ENCODE peak calls at places on chromosomes 16 and 17, in six cellular contexts. K is upper lobe of right lung, D is pancreas, X is neural progenitor cell, H is heart right ventricle, P is transverse colon. M is an unnamed sample.

GRCh38 chr17:42312285-42313130 is 24.2 kb downstream of the STAT5A start:
- DNase-seq in X (peak; percentile 95), D (peak; percentile 74), K (peak; percentile 90), P (peak; percentile 83), H (peak; percentile 86), M (peak; percentile 92)

GRCh38 chr17:17546399-17547185 is 44.9 kb downstream of the PEMT start:
- DNase-seq in X (no peak), D (no peak), H (no peak), K (no peak), P (no peak), M (no peak)

GRCh38 chr17:82737981-82738877 is 2.8 kb downstream of the FN3K start:
- DNase-seq in H (peak; percentile 85), D (peak; percentile 67), P (no peak), X (no peak), K (peak; percentile 81), M (peak; percentile 52)

GRCh38 chr16:27984121-27984520 is 79.4 kb downstream of the GSG1L start:
- DNase-seq in D (no peak), X (no peak), H (no peak), K (peak; percentile 13), P (no peak), M (no peak)

GRCh38 chr17:46975287-46975686 is 3.8 kb downstream of the RPRML start:
- DNase-seq in D (no peak), P (no peak), X (no peak), H (no peak), K (no peak), M (no peak)

GRCh38 chr17:83154311-83155127 is 75.1 kb downstream of the METRNL start:
- DNase-seq in X (no peak), D (no peak), P (no peak), K (peak; percentile 54), H (no peak), M (no peak)

GRCh38 chr17:54196751-54197150 is 374.0 kb downstream of the KIF2B start:
- DNase-seq in P (no peak), D (no peak), X (no peak), H (no peak), K (no peak), M (no peak)

GRCh38 chr17:38844261-38844757 is 9.2 kb downstream of the RPL23 start:
- DNase-seq in X (no peak), H (no peak), D (peak; percentile 56), P (peak; percentile 41), K (no peak), M (no peak)

GRCh38 chr17:76736349-76737081 is 616 bp downstream of the SRSF2 start:
- DNase-seq in K (peak; percentile 91), D (peak; percentile 79), H (peak; percentile 81), P (peak; percentile 82), X (peak; percentile 91), M (peak; percentile 79)

GRCh38 chr16:57091200-57091989 is 988 bp upstream of the CPNE2 start:
- DNase-seq in K (peak; percentile 82), P (peak; percentile 50), X (peak; percentile 31), D (peak; percentile 27), H (peak; percentile 36), M (no peak)
- H3K4me1 ChIP-seq in K (peaks cover 31% of the 10 kb centered on the region), P (peaks cover 27% of the 10 kb centered on the region), X (peaks cover 7% of the 10 kb centered on the region), D (no peaks in the 10 kb centered on the region), H (peaks cover 38% of the 10 kb centered on the region), M (peaks cover 28% of the 10 kb centered on the region)

DNA sequence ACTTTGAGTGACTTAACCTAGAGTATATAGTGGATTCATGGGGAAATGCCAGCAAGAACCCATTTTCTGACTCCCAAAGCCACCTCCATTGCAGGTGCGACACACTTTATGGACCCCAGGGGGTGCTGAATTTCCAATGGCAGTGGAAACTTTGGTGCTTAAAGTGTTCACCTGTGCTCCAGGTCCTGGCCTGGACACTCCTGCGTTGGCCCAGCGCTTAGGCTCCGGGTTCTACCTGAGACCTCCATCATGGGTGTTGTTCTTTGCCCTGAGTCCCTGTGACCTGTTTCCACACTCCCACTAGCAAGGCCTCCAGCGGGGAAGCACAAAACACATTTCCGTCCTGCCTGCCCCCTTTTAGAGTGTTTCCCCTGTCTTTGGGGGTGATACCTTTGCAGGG is 3.0 kb downstream of the CCNF start:
- DNase-seq in K (peak; percentile 49), H (no peak), D (no peak), P (no peak), X (peak; percentile 1), M (no peak)
- H3K4me1 ChIP-seq in K (peaks cover 13% of the 10 kb centered on the region), H (peaks cover 22% of the 10 kb centered on the region), D (no peaks in the 10 kb centered on the region), P (peaks cover 20% of the 10 kb centered on the region), X (peaks cover 15% of the 10 kb centered on the region), M (peaks cover 27% of the 10 kb centered on the region)

DNA sequence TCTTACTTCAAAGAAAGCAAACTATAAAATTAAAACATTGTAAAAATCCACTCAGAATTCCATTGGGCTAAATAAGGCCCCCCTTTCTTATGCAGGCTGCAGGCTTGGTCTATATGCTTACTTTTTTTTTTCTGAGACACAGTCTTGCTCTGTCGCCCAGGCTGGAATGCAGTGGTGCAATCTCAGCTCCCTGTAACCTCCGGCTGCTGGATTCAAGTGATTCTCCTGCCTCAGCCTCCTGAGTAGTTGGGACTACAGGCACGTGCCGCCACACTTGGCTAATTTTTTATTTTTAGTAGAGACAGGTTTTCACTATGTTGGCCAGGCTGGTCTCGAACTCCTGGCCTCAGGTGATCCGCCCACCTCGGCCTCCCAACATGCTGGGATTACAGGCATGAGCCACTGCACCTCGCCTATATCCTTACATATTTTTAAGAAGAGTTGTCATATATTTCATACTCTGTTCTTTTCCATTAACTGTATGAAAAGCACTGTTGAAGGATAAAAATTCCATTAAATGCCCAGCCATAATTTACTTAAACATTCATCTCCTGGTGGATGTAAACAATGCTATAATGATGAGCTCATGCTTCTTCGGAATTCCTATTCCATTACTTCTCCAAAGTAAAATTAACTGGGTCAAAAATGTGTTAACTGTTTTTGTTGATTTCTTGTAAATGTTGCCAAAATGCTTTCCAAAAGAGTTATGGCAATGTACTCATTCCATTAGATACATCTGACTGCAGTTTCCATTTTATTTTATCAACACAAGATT is 17.8 kb downstream of the SNN start:
- DNase-seq in H (no peak), X (no peak), D (no peak), P (no peak), K (no peak), M (no peak)
- H3K4me1 ChIP-seq in H (peaks cover 60% of the 10 kb centered on the region), X (peaks cover 14% of the 10 kb centered on the region), D (peaks cover 8% of the 10 kb centered on the region), P (peaks cover 27% of the 10 kb centered on the region), K (peaks cover 26% of the 10 kb centered on the region), M (peaks cover 9% of the 10 kb centered on the region)

GRCh38 chr17:7289256-7290032 is 5.0 kb downstream of the YBX2 start:
- DNase-seq in D (no peak), P (no peak), K (no peak), X (no peak), H (no peak), M (no peak)

GRCh38 chr17:7292729-7293128 is 1.7 kb downstream of the YBX2 start:
- DNase-seq in K (no peak), P (no peak), D (no peak), X (no peak), H (no peak), M (no peak)

GRCh38 chr17:7290685-7291084 is 3.8 kb downstream of the YBX2 start:
- DNase-seq in P (no peak), K (no peak), D (no peak), H (no peak), X (no peak), M (no peak)

GRCh38 chr17:7292194-7292593 is 2.2 kb downstream of the YBX2 start:
- DNase-seq in X (no peak), H (no peak), K (no peak), P (no peak), D (no peak), M (no peak)

GRCh38 chr17:7290166-7290565 is 4.3 kb downstream of the YBX2 start:
- DNase-seq in X (no peak), D (no peak), K (no peak), H (no peak), P (no peak), M (no peak)
- H3K4me1 ChIP-seq in X (peaks cover 7% of the 10 kb centered on the region), D (peaks cover 4% of the 10 kb centered on the region), K (peaks cover 5% of the 10 kb centered on the region), H (peaks cover 26% of the 10 kb centered on the region), P (peaks cover 28% of the 10 kb centered on the region), M (peaks cover 40% of the 10 kb centered on the region)

GRCh38 chr17:80855196-80855967 is 136.3 kb upstream of the CHMP6 start:
- DNase-seq in P (peak; percentile 5), K (no peak), D (no peak), H (no peak), X (no peak), M (no peak)
- H3K4me1 ChIP-seq in P (peaks cover 11% of the 10 kb centered on the region), K (peaks cover 13% of the 10 kb centered on the region), D (no peaks in the 10 kb centered on the region), H (peaks cover 27% of the 10 kb centered on the region), X (peaks cover 17% of the 10 kb centered on the region), M (peaks cover 14% of the 10 kb centered on the region)

GRCh38 chr17:78380370-78380769 is 1.9 kb downstream of the PGS1 start:
- DNase-seq in H (no peak), D (no peak), P (no peak), X (no peak), K (no peak), M (no peak)

GRCh38 chr17:78379134-78379497 is 667 bp downstream of the PGS1 start:
- DNase-seq in H (no peak), D (no peak), P (no peak), X (no peak), K (no peak), M (no peak)

GRCh38 chr17:78383725-78384471 is 5.4 kb downstream of the PGS1 start:
- DNase-seq in D (no peak), H (peak; percentile 75), X (no peak), K (peak; percentile 90), P (peak; percentile 67), M (no peak)

GRCh38 chr17:78384479-78385175 is 6.2 kb downstream of the PGS1 start:
- DNase-seq in K (no peak), X (no peak), P (no peak), D (no peak), H (no peak), M (no peak)

GRCh38 chr17:78381601-78382168 is 3.2 kb downstream of the PGS1 start:
- DNase-seq in P (no peak), H (no peak), X (no peak), K (no peak), D (no peak), M (peak; percentile 77)
- H3K4me1 ChIP-seq in P (peaks cover 67% of the 10 kb centered on the region), H (peaks cover 92% of the 10 kb centered on the region), X (peaks cover 21% of the 10 kb centered on the region), K (peaks cover 89% of the 10 kb centered on the region), D (peaks cover 6% of the 10 kb centered on the region), M (peaks cover 31% of the 10 kb centered on the region)

GRCh38 chr17:1592751-1593629 is 30.4 kb upstream of the PITPNA start:
- DNase-seq in D (no peak), H (no peak), P (peak; percentile 88), X (no peak), K (no peak), M (no peak)
- H3K4me1 ChIP-seq in D (peaks cover under 1% of the 10 kb centered on the region), H (peaks cover 41% of the 10 kb centered on the region), P (peaks cover 54% of the 10 kb centered on the region), X (no peaks in the 10 kb centered on the region), K (peaks cover 20% of the 10 kb centered on the region), M (peaks cover 29% of the 10 kb centered on the region)

DNA sequence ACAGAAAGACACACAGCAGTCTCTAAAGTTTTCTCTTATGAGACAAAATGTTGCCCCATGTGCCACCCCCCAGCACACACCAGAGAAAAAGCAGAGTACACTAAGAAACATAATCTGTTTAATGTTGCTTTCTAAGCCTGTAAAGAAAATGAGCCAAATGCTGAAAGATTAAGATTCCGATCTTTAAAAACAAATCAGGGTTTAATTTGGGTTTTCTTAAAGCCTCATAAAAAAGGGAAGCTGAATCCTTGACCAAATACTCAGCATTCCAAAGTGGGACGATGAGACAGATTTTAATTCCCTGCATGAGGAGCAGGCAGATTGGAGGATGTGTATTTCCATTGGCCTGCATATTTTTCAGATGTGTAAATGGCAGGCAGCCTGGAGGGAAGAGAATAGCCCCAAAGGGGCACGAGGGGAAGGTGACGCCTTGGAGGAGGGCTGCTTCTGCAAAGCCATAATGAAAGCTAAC is 118.4 kb downstream of the COPRS start:
- DNase-seq in K (no peak), P (no peak), D (no peak), X (no peak), H (no peak), M (no peak)
- H3K4me1 ChIP-seq in K (peaks cover 13% of the 10 kb centered on the region), P (peaks cover 11% of the 10 kb centered on the region), D (no peaks in the 10 kb centered on the region), X (peaks cover 11% of the 10 kb centered on the region), H (peaks cover 22% of the 10 kb centered on the region), M (no peaks in the 10 kb centered on the region)

M was measured in K562.